ENCODE peak calls at places on chromosome 13, in seven cellular contexts. One of them, this sample, is unnamed.

GRCh38 chr13:68369739-68370138 is 1139.6 kb upstream of the PCDH9 start:
- DNase-seq in cardiac fibroblast: no peak
- DNase-seq in cardiac muscle cell: no peak
- DNase-seq in dorsolateral prefrontal cortex: no peak
- DNase-seq in mesendoderm: peak; percentile 39
- DNase-seq in neural progenitor cell: no peak
- DNase-seq in IMR-90: no peak
- DNase-seq in this sample: no peak

GRCh38 chr13:76667551-76667950 is 218.7 kb downstream of the KCTD12 start:
- DNase-seq in cardiac fibroblast: peak; percentile 83
- DNase-seq in cardiac muscle cell: peak; percentile 84
- DNase-seq in dorsolateral prefrontal cortex: no peak
- DNase-seq in mesendoderm: peak; percentile 19
- DNase-seq in neural progenitor cell: no peak
- DNase-seq in IMR-90: peak; percentile 77
- DNase-seq in this sample: peak; percentile 40

GRCh38 chr13:108957369-108958012 is 328.1 kb downstream of the MYO16 start:
- DNase-seq in cardiac fibroblast: peak; percentile 91
- DNase-seq in cardiac muscle cell: peak; percentile 70
- DNase-seq in dorsolateral prefrontal cortex: no peak
- DNase-seq in mesendoderm: peak; percentile 60
- DNase-seq in neural progenitor cell: peak; percentile 8
- DNase-seq in IMR-90: peak; percentile 85
- DNase-seq in this sample: peak; percentile 69

GRCh38 chr13:98307744-98308524 is 130.9 kb upstream of the RNF113B start:
- DNase-seq in cardiac fibroblast: peak; percentile 41
- DNase-seq in cardiac muscle cell: peak; percentile 68
- DNase-seq in dorsolateral prefrontal cortex: no peak
- DNase-seq in mesendoderm: peak; percentile 54
- DNase-seq in neural progenitor cell: no peak
- DNase-seq in IMR-90: peak; percentile 88
- DNase-seq in this sample: no peak

GRCh38 chr13:52926971-52927370 is 78.5 kb upstream of the PCDH8 start:
- DNase-seq in cardiac fibroblast: no peak
- DNase-seq in cardiac muscle cell: no peak
- DNase-seq in dorsolateral prefrontal cortex: no peak
- DNase-seq in mesendoderm: no peak
- DNase-seq in neural progenitor cell: no peak
- DNase-seq in IMR-90: no peak
- DNase-seq in this sample: no peak

GRCh38 chr13:110179116-110179857 is 127.7 kb downstream of the COL4A1 start:
- DNase-seq in cardiac fibroblast: no peak
- DNase-seq in cardiac muscle cell: no peak
- DNase-seq in dorsolateral prefrontal cortex: no peak
- DNase-seq in mesendoderm: peak; percentile 63
- DNase-seq in neural progenitor cell: no peak
- DNase-seq in IMR-90: no peak
- DNase-seq in this sample: no peak

GRCh38 chr13:99376924-99377323 is 69.7 kb upstream of the GPR183 start:
- DNase-seq in cardiac fibroblast: no peak
- DNase-seq in cardiac muscle cell: no peak
- DNase-seq in dorsolateral prefrontal cortex: no peak
- DNase-seq in mesendoderm: no peak
- DNase-seq in neural progenitor cell: no peak
- DNase-seq in IMR-90: no peak
- DNase-seq in this sample: no peak

GRCh38 chr13:110912651-110913051 is 2.2 kb downstream of the ANKRD10 start:
- DNase-seq in cardiac fibroblast: peak; percentile 89
- DNase-seq in cardiac muscle cell: peak; percentile 78
- DNase-seq in dorsolateral prefrontal cortex: no peak
- DNase-seq in mesendoderm: peak; percentile 22
- DNase-seq in neural progenitor cell: peak; percentile 43
- DNase-seq in IMR-90: peak; percentile 90
- DNase-seq in this sample: peak; percentile 20

GRCh38 chr13:40127925-40128324 is 472.5 kb downstream of the COG6 start:
- DNase-seq in cardiac fibroblast: no peak
- DNase-seq in cardiac muscle cell: no peak
- DNase-seq in dorsolateral prefrontal cortex: no peak
- DNase-seq in mesendoderm: no peak
- DNase-seq in neural progenitor cell: no peak
- DNase-seq in IMR-90: no peak
- DNase-seq in this sample: no peak

GRCh38 chr13:111951982-111952565 is 114.9 kb upstream of the SOX1 start:
- DNase-seq in cardiac fibroblast: no peak
- DNase-seq in cardiac muscle cell: no peak
- DNase-seq in dorsolateral prefrontal cortex: no peak
- DNase-seq in mesendoderm: no peak
- DNase-seq in neural progenitor cell: no peak
- DNase-seq in IMR-90: no peak
- DNase-seq in this sample: no peak

GRCh38 chr13:109704771-109705628 is 81.4 kb downstream of the IRS2 start:
- DNase-seq in cardiac fibroblast: peak; percentile 28
- DNase-seq in cardiac muscle cell: peak; percentile 42
- DNase-seq in dorsolateral prefrontal cortex: no peak
- DNase-seq in mesendoderm: no peak
- DNase-seq in neural progenitor cell: no peak
- DNase-seq in IMR-90: no peak
- DNase-seq in this sample: no peak

GRCh38 chr13:75308222-75308621 is 173.7 kb downstream of the TBC1D4 start:
- DNase-seq in cardiac fibroblast: no peak
- DNase-seq in cardiac muscle cell: no peak
- DNase-seq in dorsolateral prefrontal cortex: no peak
- DNase-seq in mesendoderm: no peak
- DNase-seq in neural progenitor cell: no peak
- DNase-seq in IMR-90: peak; percentile 21
- DNase-seq in this sample: no peak

GRCh38 chr13:31044658-31045620 is 112.5 kb downstream of the TEX26 start:
- DNase-seq in cardiac fibroblast: no peak
- DNase-seq in cardiac muscle cell: no peak
- DNase-seq in dorsolateral prefrontal cortex: no peak
- DNase-seq in mesendoderm: peak; percentile 83
- DNase-seq in neural progenitor cell: no peak
- DNase-seq in IMR-90: no peak
- DNase-seq in this sample: no peak

GRCh38 chr13:112073245-112074138 is 6.5 kb downstream of the SOX1 start:
- DNase-seq in cardiac fibroblast: no peak
- DNase-seq in cardiac muscle cell: no peak
- DNase-seq in dorsolateral prefrontal cortex: no peak
- DNase-seq in mesendoderm: peak; percentile 77
- DNase-seq in neural progenitor cell: peak; percentile 95
- DNase-seq in IMR-90: no peak
- DNase-seq in this sample: no peak

GRCh38 chr13:34733720-34734119 is 208.3 kb upstream of the NBEA start:
- DNase-seq in cardiac fibroblast: peak; percentile 45
- DNase-seq in cardiac muscle cell: peak; percentile 89
- DNase-seq in dorsolateral prefrontal cortex: no peak
- DNase-seq in mesendoderm: peak; percentile 39
- DNase-seq in neural progenitor cell: peak; percentile 42
- DNase-seq in IMR-90: no peak
- DNase-seq in this sample: no peak

GRCh38 chr13:51222510-51223283 is 499 bp downstream of the FAM124A start:
- DNase-seq in cardiac fibroblast: no peak
- DNase-seq in cardiac muscle cell: no peak
- DNase-seq in dorsolateral prefrontal cortex: no peak
- DNase-seq in mesendoderm: peak; percentile 69
- DNase-seq in neural progenitor cell: peak; percentile 69
- DNase-seq in IMR-90: no peak
- DNase-seq in this sample: no peak

GRCh38 chr13:26605845-26606244 is 48.4 kb downstream of the WASF3 start:
- DNase-seq in cardiac fibroblast: no peak
- DNase-seq in cardiac muscle cell: no peak
- DNase-seq in dorsolateral prefrontal cortex: no peak
- DNase-seq in mesendoderm: peak; percentile 80
- DNase-seq in neural progenitor cell: peak; percentile 43
- DNase-seq in IMR-90: no peak
- DNase-seq in this sample: no peak

GRCh38 chr13:52414963-52415362 is 9.0 kb upstream of the THSD1 start:
- DNase-seq in cardiac fibroblast: peak; percentile 85
- DNase-seq in cardiac muscle cell: peak; percentile 61
- DNase-seq in dorsolateral prefrontal cortex: no peak
- DNase-seq in mesendoderm: no peak
- DNase-seq in neural progenitor cell: no peak
- DNase-seq in IMR-90: peak; percentile 69
- DNase-seq in this sample: no peak

GRCh38 chr13:110138009-110138699 is 168.8 kb downstream of the COL4A1 start:
- DNase-seq in cardiac fibroblast: peak; percentile 83
- DNase-seq in cardiac muscle cell: peak; percentile 61
- DNase-seq in dorsolateral prefrontal cortex: peak; percentile 80
- DNase-seq in mesendoderm: peak; percentile 77
- DNase-seq in neural progenitor cell: peak; percentile 56
- DNase-seq in IMR-90: peak; percentile 79
- DNase-seq in this sample: peak; percentile 30

GRCh38 chr13:32473650-32474049 is 45.7 kb upstream of the N4BP2L1 start:
- DNase-seq in cardiac fibroblast: no peak
- DNase-seq in cardiac muscle cell: no peak
- DNase-seq in dorsolateral prefrontal cortex: no peak
- DNase-seq in mesendoderm: peak; percentile 59
- DNase-seq in neural progenitor cell: no peak
- DNase-seq in IMR-90: no peak
- DNase-seq in this sample: no peak
- H3K4me3 ChIP-seq in cardiac fibroblast: no peak overlapping the region
- H3K4me3 ChIP-seq in cardiac muscle cell: no peak overlapping the region
- H3K4me3 ChIP-seq in dorsolateral prefrontal cortex: no peak overlapping the region
- H3K4me3 ChIP-seq in mesendoderm: no peak overlapping the region
- H3K4me3 ChIP-seq in neural progenitor cell: no peak overlapping the region
- H3K4me3 ChIP-seq in IMR-90: no peak overlapping the region
- H3K4me3 ChIP-seq in this sample: no peak overlapping the region

GRCh38 chr13:28984326-28984725 is 164.2 kb downstream of the MTUS2 start:
- DNase-seq in cardiac fibroblast: no peak
- DNase-seq in cardiac muscle cell: no peak
- DNase-seq in dorsolateral prefrontal cortex: no peak
- DNase-seq in mesendoderm: no peak
- DNase-seq in neural progenitor cell: no peak
- DNase-seq in IMR-90: no peak
- DNase-seq in this sample: no peak
- H3K4me3 ChIP-seq in cardiac fibroblast: no peak overlapping the region
- H3K4me3 ChIP-seq in cardiac muscle cell: no peak overlapping the region
- H3K4me3 ChIP-seq in dorsolateral prefrontal cortex: no peak overlapping the region
- H3K4me3 ChIP-seq in mesendoderm: no peak overlapping the region
- H3K4me3 ChIP-seq in neural progenitor cell: no peak overlapping the region
- H3K4me3 ChIP-seq in IMR-90: no peak overlapping the region
- H3K4me3 ChIP-seq in this sample: no peak overlapping the region

GRCh38 chr13:46595918-46596315 is 42.9 kb downstream of the LRCH1 start:
- DNase-seq in cardiac fibroblast: no peak
- DNase-seq in cardiac muscle cell: no peak
- DNase-seq in dorsolateral prefrontal cortex: no peak
- DNase-seq in mesendoderm: no peak
- DNase-seq in neural progenitor cell: no peak
- DNase-seq in IMR-90: no peak
- DNase-seq in this sample: no peak
- H3K4me3 ChIP-seq in cardiac fibroblast: no peak overlapping the region
- H3K4me3 ChIP-seq in cardiac muscle cell: no peak overlapping the region
- H3K4me3 ChIP-seq in dorsolateral prefrontal cortex: no peak overlapping the region
- H3K4me3 ChIP-seq in mesendoderm: no peak overlapping the region
- H3K4me3 ChIP-seq in neural progenitor cell: no peak overlapping the region
- H3K4me3 ChIP-seq in IMR-90: no peak overlapping the region
- H3K4me3 ChIP-seq in this sample: no peak overlapping the region

GRCh38 chr13:114099918-114100445 is 32.4 kb downstream of the RASA3 start:
- DNase-seq in cardiac fibroblast: peak; percentile 65
- DNase-seq in cardiac muscle cell: peak; percentile 57
- DNase-seq in dorsolateral prefrontal cortex: no peak
- DNase-seq in mesendoderm: peak; percentile 92
- DNase-seq in neural progenitor cell: peak; percentile 87
- DNase-seq in IMR-90: peak; percentile 44
- DNase-seq in this sample: no peak

GRCh38 chr13:114097893-114098688 is 34.3 kb downstream of the RASA3 start:
- DNase-seq in cardiac fibroblast: no peak
- DNase-seq in cardiac muscle cell: no peak
- DNase-seq in dorsolateral prefrontal cortex: no peak
- DNase-seq in mesendoderm: no peak
- DNase-seq in neural progenitor cell: no peak
- DNase-seq in IMR-90: no peak
- DNase-seq in this sample: no peak

GRCh38 chr13:114100446-114101320 is 31.7 kb downstream of the RASA3 start:
- DNase-seq in cardiac fibroblast: peak; percentile 25
- DNase-seq in cardiac muscle cell: no peak
- DNase-seq in dorsolateral prefrontal cortex: no peak
- DNase-seq in mesendoderm: no peak
- DNase-seq in neural progenitor cell: no peak
- DNase-seq in IMR-90: no peak
- DNase-seq in this sample: no peak

GRCh38 chr13:114097504-114097892 is 34.9 kb downstream of the RASA3 start:
- DNase-seq in cardiac fibroblast: no peak
- DNase-seq in cardiac muscle cell: no peak
- DNase-seq in dorsolateral prefrontal cortex: no peak
- DNase-seq in mesendoderm: no peak
- DNase-seq in neural progenitor cell: no peak
- DNase-seq in IMR-90: no peak
- DNase-seq in this sample: no peak

GRCh38 chr13:114099191-114099590 is 33.2 kb downstream of the RASA3 start:
- DNase-seq in cardiac fibroblast: peak; percentile 97
- DNase-seq in cardiac muscle cell: peak; percentile 87
- DNase-seq in dorsolateral prefrontal cortex: peak; percentile 76
- DNase-seq in mesendoderm: peak; percentile 91
- DNase-seq in neural progenitor cell: peak; percentile 60
- DNase-seq in IMR-90: peak; percentile 93
- DNase-seq in this sample: peak; percentile 83
- H3K4me3 ChIP-seq in cardiac fibroblast: no peak overlapping the region
- H3K4me3 ChIP-seq in cardiac muscle cell: no peak overlapping the region
- H3K4me3 ChIP-seq in dorsolateral prefrontal cortex: no peak overlapping the region
- H3K4me3 ChIP-seq in mesendoderm: no peak overlapping the region
- H3K4me3 ChIP-seq in neural progenitor cell: no peak overlapping the region
- H3K4me3 ChIP-seq in IMR-90: no peak overlapping the region
- H3K4me3 ChIP-seq in this sample: no peak overlapping the region

GRCh38 chr13:45714170-45714569 is 12.1 kb downstream of the CBY2 start:
- DNase-seq in cardiac fibroblast: no peak
- DNase-seq in cardiac muscle cell: no peak
- DNase-seq in dorsolateral prefrontal cortex: no peak
- DNase-seq in mesendoderm: no peak
- DNase-seq in neural progenitor cell: no peak
- DNase-seq in IMR-90: no peak
- DNase-seq in this sample: no peak

GRCh38 chr13:45711952-45712351 is 9.8 kb downstream of the CBY2 start:
- DNase-seq in cardiac fibroblast: no peak
- DNase-seq in cardiac muscle cell: no peak
- DNase-seq in dorsolateral prefrontal cortex: peak; percentile 11
- DNase-seq in mesendoderm: no peak
- DNase-seq in neural progenitor cell: no peak
- DNase-seq in IMR-90: no peak
- DNase-seq in this sample: no peak

GRCh38 chr13:45713721-45714120 is 11.6 kb downstream of the CBY2 start:
- DNase-seq in cardiac fibroblast: no peak
- DNase-seq in cardiac muscle cell: no peak
- DNase-seq in dorsolateral prefrontal cortex: no peak
- DNase-seq in mesendoderm: no peak
- DNase-seq in neural progenitor cell: no peak
- DNase-seq in IMR-90: no peak
- DNase-seq in this sample: no peak

GRCh38 chr13:45715351-45715750 is 13.2 kb downstream of the CBY2 start:
- DNase-seq in cardiac fibroblast: no peak
- DNase-seq in cardiac muscle cell: no peak
- DNase-seq in dorsolateral prefrontal cortex: no peak
- DNase-seq in mesendoderm: no peak
- DNase-seq in neural progenitor cell: no peak
- DNase-seq in IMR-90: no peak
- DNase-seq in this sample: no peak

GRCh38 chr13:45713106-45713690 is 11.1 kb downstream of the CBY2 start:
- DNase-seq in cardiac fibroblast: no peak
- DNase-seq in cardiac muscle cell: no peak
- DNase-seq in dorsolateral prefrontal cortex: no peak
- DNase-seq in mesendoderm: no peak
- DNase-seq in neural progenitor cell: no peak
- DNase-seq in IMR-90: no peak
- DNase-seq in this sample: no peak
- H3K4me3 ChIP-seq in cardiac fibroblast: no peak overlapping the region
- H3K4me3 ChIP-seq in cardiac muscle cell: no peak overlapping the region
- H3K4me3 ChIP-seq in dorsolateral prefrontal cortex: no peak overlapping the region
- H3K4me3 ChIP-seq in mesendoderm: no peak overlapping the region
- H3K4me3 ChIP-seq in neural progenitor cell: no peak overlapping the region
- H3K4me3 ChIP-seq in IMR-90: no peak overlapping the region
- H3K4me3 ChIP-seq in this sample: no peak overlapping the region